ENCODE peak calls at places on chromosomes 4 and X, in five cellular contexts. One of them, this sample, is unnamed.

GRCh38 chr4:165928601-165929000 is 55.6 kb downstream of the TLL1 start:
- DNase-seq in HEK293T: no peak
- DNase-seq in A172: no peak
- DNase-seq in HT-29: no peak
- DNase-seq in LoVo: no peak
- DNase-seq in this sample: no peak

GRCh38 chr4:89469930-89470375 is 162.4 kb upstream of the GPRIN3 start:
- DNase-seq in HEK293T: no peak
- DNase-seq in A172: peak; percentile 92
- DNase-seq in HT-29: peak; percentile 34
- DNase-seq in LoVo: no peak
- DNase-seq in this sample: peak; percentile 60

GRCh38 chrX:56113785-56114436 is 118.2 kb upstream of the KLF8 start:
- DNase-seq in HEK293T: no peak
- DNase-seq in A172: no peak
- DNase-seq in HT-29: no peak
- DNase-seq in LoVo: no peak
- DNase-seq in this sample: no peak

GRCh38 chrX:2500681-2501151 is at the start of the genes DHRSX and ZBED1:
- DNase-seq in HEK293T: peak; percentile 59
- DNase-seq in A172: no peak
- DNase-seq in HT-29: no peak
- DNase-seq in LoVo: peak; percentile 28
- DNase-seq in this sample: peak; percentile 12

GRCh38 chr4:38469410-38469809 is 194.6 kb upstream of the KLF3 start:
- DNase-seq in HEK293T: no peak
- DNase-seq in A172: no peak
- DNase-seq in HT-29: no peak
- DNase-seq in LoVo: no peak
- DNase-seq in this sample: no peak

GRCh38 chr4:113474017-113474416 is 287.5 kb downstream of the CAMK2D start:
- DNase-seq in HEK293T: no peak
- DNase-seq in A172: peak; percentile 74
- DNase-seq in HT-29: no peak
- DNase-seq in LoVo: no peak
- DNase-seq in this sample: no peak

GRCh38 chrX:151852294-151852693 is 60.4 kb upstream of the MAGEA4 start:
- DNase-seq in HEK293T: no peak
- DNase-seq in A172: no peak
- DNase-seq in HT-29: peak; percentile 5
- DNase-seq in LoVo: no peak
- DNase-seq in this sample: no peak

GRCh38 chrX:131729295-131729694 is 185.4 kb downstream of the OR13H1 start:
- DNase-seq in HEK293T: peak; percentile 54
- DNase-seq in A172: no peak
- DNase-seq in HT-29: peak; percentile 66
- DNase-seq in LoVo: no peak
- DNase-seq in this sample: no peak

GRCh38 chr4:174490356-174490969 is 31.8 kb downstream of the HPGD start:
- DNase-seq in HEK293T: no peak
- DNase-seq in A172: peak; percentile 42
- DNase-seq in HT-29: no peak
- DNase-seq in LoVo: peak; percentile 50
- DNase-seq in this sample: no peak